ENCODE peak calls at places on chromosomes 12 and 14, in five cellular contexts. T is aorta; G is pancreas; X is naive thymus-derived CD4-positive, alpha-beta T cell; R is AG04450. M is an unnamed sample.

GRCh38 chr14:61525293-61526011 is 169.9 kb upstream of the HIF1A start:
- DNase-seq in R (no peak), X (no peak), G (peak), T (peak), M (peak)

GRCh38 chr12:111270773-111271172 is 98.1 kb downstream of the PHETA1 start:
- DNase-seq in G (no peak), R (no peak), X (no peak), T (no peak), M (no peak)

GRCh38 chr12:23099104-23099503 is 474.1 kb downstream of the ETNK1 start:
- DNase-seq in T (no peak), X (no peak), G (no peak), R (no peak), M (no peak)

GRCh38 chr12:6183689-6184441 is 16.3 kb upstream of the CD9 start:
- DNase-seq in R (no peak), X (no peak), G (peak), T (peak), M (no peak)

GRCh38 chr12:74066476-74066875 is 471.2 kb upstream of the ATXN7L3B start:
- DNase-seq in R (no peak), T (no peak), G (peak), X (no peak), M (no peak)

GRCh38 chr12:7108042-7108927 is 729 bp downstream of the C1RL start:
- DNase-seq in X (peak), R (no peak), G (peak), T (peak), M (peak)

GRCh38 chr14:104098272-104099095 is 13.0 kb downstream of the ASPG start:
- DNase-seq in R (no peak), G (peak), X (peak), T (peak), M (no peak)

GRCh38 chr14:33932526-33933292 is 18.2 kb downstream of the EGLN3 start:
- DNase-seq in R (no peak), T (no peak), G (no peak), X (no peak), M (peak)

GRCh38 chr12:52363111-52363679 is 4.1 kb downstream of the KRT85 start:
- DNase-seq in X (no peak), T (no peak), R (no peak), G (no peak), M (no peak)

GRCh38 chr14:88804035-88804434 is 11.3 kb upstream of the EML5 start:
- DNase-seq in R (no peak), X (no peak), T (no peak), G (no peak), M (no peak)

GRCh38 chr14:35747379-35747778 is 61.7 kb downstream of the RALGAPA1 start:
- DNase-seq in G (no peak), R (peak), T (no peak), X (no peak), M (no peak)

GRCh38 chr12:103548622-103549601 is 38.2 kb upstream of the STAB2 start:
- DNase-seq in X (peak), G (peak), R (peak), T (no peak), M (no peak)

GRCh38 chr14:35808076-35808657 is 928 bp downstream of the RALGAPA1 start:
- DNase-seq in X (peak), T (no peak), G (no peak), R (no peak), M (no peak)

GRCh38 chr12:510071-510825 is 50.5 kb downstream of the B4GALNT3 start:
- DNase-seq in X (no peak), T (no peak), G (no peak), R (no peak), M (no peak)

GRCh38 chr12:111942557-111942956 is 70.4 kb downstream of the TMEM116 start:
- DNase-seq in T (no peak), G (no peak), R (peak), X (no peak), M (no peak)

GRCh38 chr12:52415870-52416750 is 10.0 kb upstream of the KRT82 start:
- DNase-seq in X (no peak), R (peak), G (no peak), T (no peak), M (peak)

GRCh38 chr14:28375295-28375694 is 391.3 kb upstream of the FOXG1 start:
- DNase-seq in X (no peak), R (no peak), T (no peak), G (no peak), M (no peak)

GRCh38 chr12:3398196-3398789 is 92.7 kb upstream of the PRMT8 start:
- DNase-seq in G (no peak), T (no peak), R (no peak), X (no peak), M (no peak)

GRCh38 chr14:99415496-99416281 is 65.0 kb downstream of the SETD3 start:
- DNase-seq in X (peak), T (no peak), R (peak), G (no peak), M (peak)

GRCh38 chr12:3175238-3175637 is 98.1 kb downstream of the TSPAN9 start:
- DNase-seq in G (no peak), T (no peak), X (no peak), R (no peak), M (no peak)

GRCh38 chr14:99902925-99903324 is 109.7 kb downstream of the EML1 start:
- DNase-seq in X (no peak), G (no peak), T (no peak), R (no peak), M (no peak)

GRCh38 chr12:52741378-52742195 is 35.6 kb downstream of the KRT76 start:
- DNase-seq in T (no peak), X (peak), G (peak), R (no peak), M (peak)

GRCh38 chr12:132444957-132445883 is 44.7 kb upstream of the FBRSL1 start:
- DNase-seq in G (peak), X (peak), T (no peak), R (no peak), M (no peak)

GRCh38 chr12:56188786-56189335 is 422 bp downstream of the SMARCC2 start:
- DNase-seq in T (no peak), R (no peak), G (no peak), X (peak), M (no peak)

GRCh38 chr14:38948171-38948570 is 154.9 kb downstream of the SEC23A start:
- DNase-seq in G (no peak), X (no peak), R (no peak), T (no peak), M (no peak)

GRCh38 chr12:3225154-3225795 is 148.1 kb downstream of the TSPAN9 start:
- DNase-seq in G (no peak), T (no peak), R (no peak), X (no peak), M (no peak)

GRCh38 chr14:51188566-51189185 is 51.4 kb upstream of the TMX1 start:
- DNase-seq in X (no peak), R (no peak), G (no peak), T (no peak), M (no peak)

GRCh38 chr12:4736048-4736447 is 15.8 kb downstream of the GALNT8 start:
- DNase-seq in T (no peak), X (no peak), R (no peak), G (no peak), M (no peak)

GRCh38 chr14:101927859-101928258 is 36.5 kb upstream of the DYNC1H1 start:
- DNase-seq in R (peak), T (peak), X (no peak), G (peak), M (peak)

GRCh38 chr12:59603735-59604134 is 7.9 kb downstream of the SLC16A7 start:
- DNase-seq in X (no peak), G (no peak), T (no peak), R (no peak), M (no peak)

GRCh38 chr14:66662374-66662773 is 154.4 kb downstream of the GPHN start:
- DNase-seq in R (no peak), G (no peak), X (no peak), T (no peak), M (no peak)

GRCh38 chr14:35299708-35300107 is 7.5 kb downstream of the PSMA6 start:
- DNase-seq in G (no peak), X (no peak), T (no peak), R (no peak), M (no peak)

GRCh38 chr12:108606492-108606891 is 8.6 kb upstream of the TMEM119 start:
- DNase-seq in R (no peak), T (no peak), X (no peak), G (no peak), M (no peak)

GRCh38 chr12:108605000-108605689 is 7.3 kb upstream of the TMEM119 start:
- DNase-seq in X (no peak), R (no peak), T (no peak), G (no peak), M (no peak)

GRCh38 chr12:108604208-108604941 is 6.5 kb upstream of the TMEM119 start:
- DNase-seq in R (no peak), X (no peak), T (no peak), G (no peak), M (no peak)

GRCh38 chr12:108603743-108604142 is 5.9 kb upstream of the TMEM119 start:
- DNase-seq in G (no peak), X (no peak), T (no peak), R (no peak), M (no peak)

DNA sequence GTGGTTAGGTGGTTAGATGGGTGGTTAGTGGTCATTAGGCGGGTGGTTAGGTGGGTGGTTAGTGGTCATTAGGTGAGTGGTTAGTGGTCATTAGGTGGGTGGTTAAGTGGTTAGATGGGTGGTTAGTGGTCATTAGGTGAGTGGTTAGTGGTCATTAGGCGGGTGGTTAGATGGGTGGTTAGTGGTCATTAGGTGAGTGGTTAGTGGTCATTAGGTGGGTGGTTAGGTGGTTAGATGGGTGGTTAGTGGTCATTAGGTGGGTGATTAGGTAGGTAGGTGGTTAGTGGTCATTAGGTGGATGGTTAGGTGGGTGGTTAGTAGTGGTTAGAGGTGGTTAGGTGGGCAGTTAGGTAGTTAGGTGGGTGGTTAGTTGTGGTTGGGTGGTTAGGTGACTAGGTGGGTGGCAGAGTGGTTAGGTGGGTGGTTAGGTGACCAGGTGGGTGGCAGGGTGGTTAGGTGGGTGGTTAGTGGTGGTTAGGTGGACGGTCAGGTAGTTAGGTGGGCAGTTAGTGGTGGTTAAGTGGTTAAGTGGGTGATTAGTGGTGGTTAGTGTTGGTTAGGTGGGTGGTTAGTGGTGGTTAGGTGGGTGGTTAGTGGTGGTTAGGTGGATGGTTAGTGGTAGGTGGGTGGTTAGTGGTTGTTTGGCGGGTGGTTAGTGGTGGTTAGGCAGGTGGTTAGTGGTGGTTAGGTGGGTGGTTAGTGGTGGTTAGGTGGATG is 8.0 kb upstream of the TMEM119 start:
- DNase-seq in R (no peak), G (no peak), T (no peak), X (no peak), M (no peak)
- H3K27ac ChIP-seq in R (no peak), G (no peak), T (no peak), X (no peak), M (no peak)

GRCh38 chr14:77599894-77600293 is 16.5 kb downstream of the SPTLC2 start:
- DNase-seq in X (no peak), T (no peak), G (no peak), R (no peak), M (no peak)
- H3K27ac ChIP-seq in X (peak), T (no peak), G (no peak), R (no peak), M (no peak)

GRCh38 chr14:80930836-80931389 is 10.6 kb downstream of the CEP128 start:
- DNase-seq in R (peak), X (peak), G (no peak), T (no peak), M (no peak)
- H3K27ac ChIP-seq in R (peak), X (no peak), G (no peak), T (no peak), M (no peak)

DNA sequence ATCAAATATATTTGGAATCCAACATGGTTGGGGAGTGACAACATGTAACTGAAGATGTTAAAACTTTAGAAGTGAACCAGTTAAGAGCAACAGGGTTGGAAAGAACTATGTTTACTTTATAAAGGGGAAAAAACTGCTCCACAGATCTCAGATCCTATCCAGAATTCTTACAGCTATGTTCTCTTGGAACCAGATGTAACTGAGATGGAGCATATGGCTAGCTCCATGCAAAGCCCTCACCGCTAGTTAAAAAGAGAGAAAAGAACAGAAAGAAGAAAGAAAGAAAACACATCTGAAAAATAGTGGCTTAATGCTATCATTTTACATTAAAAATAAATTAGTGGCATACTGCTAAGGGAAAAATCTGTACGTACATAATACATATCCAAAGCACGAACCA is 235.3 kb downstream of the NELL2 start:
- DNase-seq in T (no peak), X (no peak), G (no peak), R (no peak), M (no peak)
- H3K27ac ChIP-seq in T (no peak), X (no peak), G (no peak), R (no peak), M (no peak)

DNA sequence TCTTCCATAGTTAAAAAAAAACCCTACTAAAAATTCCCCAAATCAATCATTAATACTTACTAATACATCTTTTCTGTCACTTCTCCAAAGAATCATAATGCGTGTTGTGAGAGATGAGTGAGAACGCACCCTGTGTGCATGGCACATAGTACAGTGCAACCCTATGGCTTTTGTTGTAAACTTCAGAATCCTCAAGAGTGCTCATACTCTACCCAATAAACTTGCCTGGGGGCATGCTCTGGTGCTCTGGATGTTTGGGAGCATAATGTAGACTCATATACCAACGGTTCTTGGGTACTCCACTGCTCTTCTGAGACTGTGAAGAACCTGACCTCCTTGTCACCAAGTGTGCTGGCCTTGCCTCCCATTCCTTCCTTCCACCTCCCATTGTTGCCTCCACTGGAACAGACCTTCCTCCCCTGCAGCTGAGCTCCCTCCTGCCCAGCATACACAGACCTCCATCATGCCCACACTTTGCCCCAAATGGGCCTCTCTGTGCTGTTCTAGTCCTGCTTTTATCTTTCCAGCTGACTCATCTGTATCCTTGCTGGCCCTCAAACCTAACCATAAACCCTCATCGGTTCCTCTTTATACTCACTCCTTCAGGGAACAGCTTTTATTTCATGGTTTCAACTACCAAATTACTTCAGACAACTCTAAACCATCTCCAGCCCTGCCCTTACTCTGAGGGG is 8.9 kb downstream of the DCP1B start:
- DNase-seq in R (no peak), X (no peak), G (no peak), T (no peak), M (no peak)
- H3K27ac ChIP-seq in R (no peak), X (no peak), G (no peak), T (no peak), M (no peak)

GRCh38 chr14:58395815-58396626 is at the start of gene TOMM20L:
- DNase-seq in G (peak), T (peak), X (peak), R (peak), M (peak)
- H3K27ac ChIP-seq in G (peak), T (no peak), X (peak), R (no peak), M (peak)

DNA sequence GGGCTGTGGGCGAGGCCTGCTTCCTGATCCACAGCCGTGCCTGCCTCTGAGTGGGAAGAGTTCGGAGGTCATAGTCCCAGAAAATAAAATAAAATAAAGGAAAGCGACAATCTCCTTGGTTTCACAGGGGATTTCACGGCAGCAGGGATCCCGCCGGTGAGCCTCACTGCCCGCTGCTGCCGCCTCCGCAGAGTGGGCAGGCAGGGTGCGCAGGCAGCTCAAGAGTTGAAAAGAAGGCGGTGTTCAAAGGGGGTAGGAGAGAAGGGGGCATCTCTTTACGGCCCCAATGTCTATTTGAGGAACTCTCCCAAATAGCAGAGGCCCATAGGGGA is 3.1 kb upstream of the HOXC9 start:
- DNase-seq in G (no peak), X (no peak), R (no peak), T (no peak), M (no peak)
- H3K27ac ChIP-seq in G (no peak), X (no peak), R (no peak), T (no peak), M (no peak)

DNA sequence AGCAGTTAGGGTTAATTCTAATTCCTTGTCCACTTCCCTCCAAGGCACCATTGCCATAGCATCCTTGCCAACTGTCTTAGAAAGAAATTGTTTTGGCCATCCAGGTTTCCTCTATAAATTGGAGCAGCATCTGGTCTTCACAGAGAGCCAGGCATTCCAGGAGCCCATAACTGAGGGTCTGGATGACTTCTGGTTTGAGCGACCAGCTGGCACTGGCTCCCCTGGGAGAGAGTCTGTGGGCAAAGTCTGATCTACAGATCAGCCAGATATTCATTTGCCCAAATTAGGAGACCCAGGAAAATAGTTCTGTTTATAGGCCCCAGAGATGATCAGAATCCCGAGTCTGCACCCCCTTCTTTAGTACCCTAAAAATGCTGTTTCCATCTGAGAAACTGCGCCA is 16.0 kb downstream of the VSX2 start:
- DNase-seq in R (no peak), G (no peak), T (no peak), X (no peak), M (no peak)
- H3K27ac ChIP-seq in R (no peak), G (no peak), T (no peak), X (no peak), M (no peak)